ENCODE peak calls at places on chromosomes 3 and 15, in four cellular contexts. D is HCT116, V is HepG2, A is K562. F is an unnamed sample. For H3K9me3, the result is how much of the 10 kb centered on the place peaks cover.

GRCh38 chr3:99384596-99384995 is 253.8 kb upstream of the COL8A1 start:
- DNase-seq in D (no peak), V (no peak), A (no peak), F (no peak)

GRCh38 chr3:19888428-19889152 is 45.4 kb downstream of the EFHB start:
- DNase-seq in D (no peak), V (no peak), A (no peak), F (no peak)

GRCh38 chr15:32872606-32873291 is 154.9 kb downstream of the GREM1 start:
- DNase-seq in D (no peak), V (no peak), A (no peak), F (no peak)

GRCh38 chr3:191566469-191566868 is 105.5 kb downstream of the PYDC2 start:
- DNase-seq in D (no peak), V (no peak), A (no peak), F (no peak)

GRCh38 chr3:23735062-23735461 is 70.7 kb upstream of the UBE2E1 start:
- DNase-seq in D (no peak), V (no peak), A (no peak), F (no peak)

GRCh38 chr15:58430224-58430787 is 1.5 kb upstream of the LIPC start:
- DNase-seq in D (no peak), V (no peak), A (peak), F (no peak)

GRCh38 chr3:98824256-98824655 is 61.1 kb downstream of the ST3GAL6 start:
- DNase-seq in D (no peak), V (no peak), A (no peak), F (no peak)

GRCh38 chr3:151859125-151859741 is 14.2 kb upstream of the SUCNR1 start:
- DNase-seq in D (no peak), V (no peak), A (no peak), F (no peak)

GRCh38 chr3:130671545-130671944 is 75.1 kb downstream of the PIK3R4 start:
- DNase-seq in D (no peak), V (no peak), A (peak), F (no peak)

GRCh38 chr3:185363662-185364203 is 797 bp downstream of the MAP3K13 start:
- DNase-seq in D (no peak), V (no peak), A (no peak), F (no peak)

GRCh38 chr15:62165793-62166380 is 802 bp upstream of the C2CD4B start:
- DNase-seq in D (no peak), V (no peak), A (no peak), F (no peak)

GRCh38 chr15:91142097-91142744 is 42.2 kb downstream of the SV2B start:
- DNase-seq in D (no peak), V (peak), A (no peak), F (no peak)

GRCh38 chr15:25180606-25181289 is 226.0 kb downstream of the SNRPN start:
- DNase-seq in D (no peak), V (no peak), A (no peak), F (no peak)
- H3K9me3 ChIP-seq in D (under half), V (half or more), A (under half), F (under half)

GRCh38 chr3:190008432-190008831 is 112.3 kb downstream of the P3H2 start:
- DNase-seq in D (no peak), V (no peak), A (no peak), F (no peak)
- TF ChIP-seq TCF7L2 in D (no peak), V (no peak), A (no peak), F (no peak)

GRCh38 chr3:159733194-159733860 is 255.3 kb upstream of the IL12A start:
- DNase-seq in D (no peak), V (no peak), A (no peak), F (no peak)

GRCh38 chr3:159731254-159731653 is 257.4 kb upstream of the IL12A start:
- DNase-seq in D (no peak), V (no peak), A (no peak), F (no peak)

GRCh38 chr3:159727506-159727905 is 261.1 kb upstream of the IL12A start:
- DNase-seq in D (no peak), V (no peak), A (no peak), F (no peak)

GRCh38 chr3:159734681-159735080 is 254.0 kb upstream of the IL12A start:
- DNase-seq in D (no peak), V (no peak), A (no peak), F (no peak)

GRCh38 chr3:159732172-159733111 is 256.2 kb upstream of the IL12A start:
- DNase-seq in D (peak), V (no peak), A (no peak), F (no peak)
- H3K4me3 ChIP-seq in D (peak), V (no peak), A (no peak), F (no peak)

DNA sequence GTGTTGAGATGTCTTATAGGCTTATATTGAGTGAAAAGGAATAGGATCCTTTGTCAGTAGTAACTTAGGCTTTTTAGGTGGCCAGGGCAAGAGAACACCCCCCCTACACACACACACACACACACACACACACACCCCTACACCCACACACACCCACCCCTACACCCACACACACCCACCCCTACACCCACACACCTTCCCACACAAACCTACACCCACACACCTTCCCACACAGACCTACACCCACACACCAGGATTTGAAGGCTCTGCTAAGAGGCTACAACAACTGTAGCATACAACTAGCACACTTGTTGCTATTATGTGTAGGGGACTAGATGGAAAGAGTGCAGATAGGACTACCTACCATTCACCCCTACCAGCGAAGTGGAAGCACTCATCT is 172.6 kb downstream of the PGPEP1L start:
- DNase-seq in D (no peak), V (no peak), A (no peak), F (no peak)
- H3K9me3 ChIP-seq in D (under half), V (under half), A (under half), F (under half)